ENCODE peak calls at places on chromosomes 16 and 17, in seven cellular contexts. S is SK-N-MC; T is left lung; Q is CD4-positive, alpha-beta T cell; N is GM23248; A is A549; R is psoas muscle. D is an unnamed sample.

GRCh38 chr16:5323284-5323683 is 225.7 kb upstream of the EEF2KMT start:
- DNase-seq in A (no peak), S (no peak), Q (no peak), N (no peak), R (no peak), T (no peak), D (no peak)

GRCh38 chr17:82098169-82098938 is at the start of gene FASN:
- DNase-seq in N (peak; percentile 98), T (peak; percentile 95), Q (peak; percentile 85), R (peak; percentile 97), A (peak; percentile 97), S (no peak), D (peak; percentile 96)

GRCh38 chr17:62126292-62126691 is 61.2 kb upstream of the MED13 start:
- DNase-seq in R (no peak), S (no peak), Q (no peak), A (no peak), T (no peak), N (no peak), D (no peak)

GRCh38 chr16:86554917-86555762 is at the start of gene MTHFSD:
- DNase-seq in Q (peak; percentile 94), S (no peak), A (peak; percentile 92), N (peak; percentile 95), R (peak; percentile 98), T (peak; percentile 93), D (peak; percentile 96)

GRCh38 chr17:81558115-81558468 is 5.9 kb upstream of the FAAP100 start:
- DNase-seq in Q (no peak), A (no peak), T (no peak), R (no peak), N (no peak), S (no peak), D (no peak)

GRCh38 chr17:40355804-40356758 is 8.5 kb downstream of the GJD3 start:
- DNase-seq in Q (no peak), T (no peak), A (no peak), R (peak; percentile 74), S (no peak), N (no peak), D (peak; percentile 72)

GRCh38 chr16:58652741-58653140 is 23.1 kb upstream of the CNOT1 start:
- DNase-seq in T (no peak), R (no peak), N (peak; percentile 48), A (peak; percentile 35), S (no peak), Q (no peak), D (no peak)

GRCh38 chr17:67421869-67422273 is 44.8 kb downstream of the PITPNC1 start:
- DNase-seq in T (no peak), Q (peak; percentile 54), R (no peak), A (peak; percentile 95), N (peak; percentile 97), S (no peak), D (no peak)

GRCh38 chr16:82631701-82632685 is 5.2 kb downstream of the CDH13 start:
- DNase-seq in N (no peak), A (peak; percentile 19), S (no peak), T (no peak), Q (no peak), R (peak; percentile 85), D (no peak)

GRCh38 chr16:19086322-19087199 is 19.1 kb downstream of the COQ7 start:
- DNase-seq in N (peak; percentile 92), S (no peak), A (peak; percentile 97), Q (peak; percentile 62), T (peak; percentile 91), R (peak; percentile 91), D (peak; percentile 94)

GRCh38 chr17:57544834-57545463 is 200.2 kb downstream of the CCDC182 start:
- DNase-seq in Q (no peak), A (no peak), N (no peak), T (no peak), S (no peak), R (no peak), D (no peak)

GRCh38 chr17:57130708-57131461 is 45.8 kb downstream of the AKAP1 start:
- DNase-seq in S (peak; percentile 42), A (peak; percentile 82), T (peak; percentile 81), Q (peak; percentile 86), N (peak; percentile 79), R (peak; percentile 89), D (peak; percentile 86)